ENCODE peak calls at places on chromosomes 4 and X, in ten cellular contexts. O, R, P, H, K, F, N, I, M and Z are unnamed samples.

GRCh38 chrX:72540318-72540717 is 32.3 kb downstream of the HDAC8 start:
- DNase-seq in O (no peak), R (no peak), P (peak), H (no peak), K (no peak), F (peak), N (no peak), I (no peak), M (no peak), Z (peak)

GRCh38 chr4:102789317-102789717 is 28.5 kb upstream of the MANBA start:
- DNase-seq in O (no peak), R (no peak), P (peak), H (no peak), K (no peak), F (peak), N (no peak), I (peak), M (no peak), Z (peak)

GRCh38 chr4:183330841-183331240 is 8.6 kb upstream of the CLDN24 start:
- DNase-seq in O (no peak), R (no peak), P (no peak), H (no peak), K (no peak), F (no peak), N (no peak), I (no peak), M (no peak), Z (no peak)

GRCh38 chr4:141870152-141870551 is 233.8 kb downstream of the IL15 start:
- DNase-seq in O (no peak), R (no peak), P (no peak), H (no peak), K (no peak), F (no peak), N (no peak), I (no peak), M (no peak), Z (no peak)

GRCh38 chr4:158667651-158668198 is 4.0 kb downstream of the C4orf46 start:
- DNase-seq in O (no peak), R (peak), P (no peak), H (no peak), K (no peak), F (peak), N (peak), I (peak), M (peak), Z (peak)

GRCh38 chr4:169184236-169184635 is 86.5 kb downstream of the SH3RF1 start:
- DNase-seq in O (no peak), R (no peak), P (no peak), H (no peak), K (no peak), F (peak), N (no peak), I (no peak), M (no peak), Z (no peak)

GRCh38 chr4:98374643-98375042 is 113.5 kb downstream of the RAP1GDS1 start:
- DNase-seq in O (no peak), R (no peak), P (peak), H (no peak), K (no peak), F (no peak), N (no peak), I (no peak), M (no peak), Z (peak)

GRCh38 chr4:150218447-150218846 is 140.2 kb downstream of the DCLK2 start:
- DNase-seq in O (no peak), R (no peak), P (no peak), H (no peak), K (no peak), F (no peak), N (no peak), I (no peak), M (no peak), Z (no peak)

GRCh38 chr4:99447079-99447478 is 11.9 kb upstream of the ADH7 start:
- DNase-seq in O (no peak), R (no peak), P (peak), H (no peak), K (no peak), F (peak), N (no peak), I (no peak), M (no peak), Z (peak)

GRCh38 chr4:4460759-4461158 is 73.9 kb downstream of the NSG1 start:
- DNase-seq in O (no peak), R (no peak), P (no peak), H (no peak), K (no peak), F (no peak), N (no peak), I (no peak), M (no peak), Z (no peak)

GRCh38 chr4:165129924-165130323 is 17.3 kb upstream of the TMEM192 start:
- DNase-seq in O (no peak), R (no peak), P (no peak), H (no peak), K (no peak), F (no peak), N (no peak), I (no peak), M (no peak), Z (no peak)

GRCh38 chrX:22748093-22748999 is 251.4 kb upstream of the DDX53 start:
- DNase-seq in O (peak), R (peak), P (peak), H (no peak), K (no peak), F (peak), N (peak), I (peak), M (peak), Z (peak)

GRCh38 chr4:128379860-128380259 is 92.2 kb upstream of the PGRMC2 start:
- DNase-seq in O (peak), R (no peak), P (peak), H (no peak), K (no peak), F (peak), N (no peak), I (peak), M (peak), Z (peak)

GRCh38 chrX:3712080-3712869 is 1.2 kb downstream of the PRKX start:
- DNase-seq in O (no peak), R (no peak), P (peak), H (no peak), K (no peak), F (peak), N (peak), I (no peak), M (no peak), Z (peak)

GRCh38 chrX:152245231-152245630 is 106.9 kb upstream of the MAGEA10 start:
- DNase-seq in O (no peak), R (no peak), P (peak), H (no peak), K (no peak), F (peak), N (no peak), I (no peak), M (no peak), Z (no peak)

GRCh38 chrX:48897157-48897620 is 379 bp downstream of the TIMM17B start:
- DNase-seq in O (peak), R (peak), P (peak), H (peak), K (no peak), F (peak), N (no peak), I (peak), M (no peak), Z (peak)

GRCh38 chr4:55524844-55525571 is 21.7 kb downstream of the CLOCK start:
- DNase-seq in O (no peak), R (no peak), P (peak), H (no peak), K (no peak), F (no peak), N (no peak), I (no peak), M (no peak), Z (no peak)

GRCh38 chrX:37405954-37406353 is 56.8 kb downstream of the PRRG1 start:
- DNase-seq in O (no peak), R (no peak), P (peak), H (no peak), K (no peak), F (peak), N (no peak), I (peak), M (no peak), Z (peak)

GRCh38 chr4:11698846-11699590 is 270.3 kb upstream of the HS3ST1 start:
- DNase-seq in O (no peak), R (no peak), P (peak), H (no peak), K (no peak), F (peak), N (no peak), I (no peak), M (no peak), Z (peak)

GRCh38 chr4:114226178-114226577 is 246.7 kb upstream of the ARSJ start:
- DNase-seq in O (no peak), R (no peak), P (no peak), H (no peak), K (no peak), F (no peak), N (no peak), I (no peak), M (no peak), Z (no peak)

GRCh38 chr4:94976371-94977011 is 218.7 kb downstream of the BMPR1B start:
- DNase-seq in O (no peak), R (no peak), P (peak), H (no peak), K (no peak), F (peak), N (no peak), I (peak), M (no peak), Z (peak)

GRCh38 chr4:111016416-111016815 is 393.5 kb upstream of the PITX2 start:
- DNase-seq in O (no peak), R (no peak), P (no peak), H (no peak), K (no peak), F (peak), N (no peak), I (no peak), M (no peak), Z (peak)

GRCh38 chrX:19673334-19674040 is 158.2 kb upstream of the MAP3K15 start:
- DNase-seq in O (peak), R (no peak), P (peak), H (peak), K (no peak), F (peak), N (no peak), I (peak), M (no peak), Z (peak)

GRCh38 chrX:144586756-144587155 is 660.5 kb upstream of the SPANXN1 start:
- DNase-seq in O (no peak), R (no peak), P (peak), H (no peak), K (no peak), F (peak), N (no peak), I (no peak), M (no peak), Z (no peak)

GRCh38 chr4:72326692-72327632 is 242.1 kb downstream of the ADAMTS3 start:
- DNase-seq in O (no peak), R (no peak), P (peak), H (no peak), K (no peak), F (peak), N (no peak), I (no peak), M (peak), Z (peak)

GRCh38 chr4:24141836-24142235 is 252.0 kb upstream of the PPARGC1A start:
- DNase-seq in O (no peak), R (no peak), P (no peak), H (no peak), K (no peak), F (no peak), N (no peak), I (no peak), M (no peak), Z (no peak)

GRCh38 chr4:2570551-2571222 is 34.2 kb downstream of the FAM193A start:
- DNase-seq in O (no peak), R (peak), P (no peak), H (no peak), K (peak), F (no peak), N (no peak), I (no peak), M (peak), Z (no peak)

GRCh38 chr4:55169352-55169959 is 44.1 kb upstream of the KDR start:
- DNase-seq in O (peak), R (no peak), P (no peak), H (no peak), K (no peak), F (peak), N (no peak), I (no peak), M (no peak), Z (no peak)

GRCh38 chrX:154430916-154431315 is 2.4 kb downstream of the ATP6AP1 start:
- DNase-seq in O (no peak), R (no peak), P (no peak), H (no peak), K (no peak), F (no peak), N (no peak), I (no peak), M (no peak), Z (no peak)

GRCh38 chr4:99811850-99812249 is 4.8 kb upstream of the DAPP1 start:
- DNase-seq in O (no peak), R (peak), P (peak), H (no peak), K (peak), F (peak), N (peak), I (no peak), M (peak), Z (peak)

GRCh38 chrX:140157611-140158010 is 192.3 kb upstream of the CXorf66 start:
- DNase-seq in O (no peak), R (no peak), P (peak), H (no peak), K (no peak), F (peak), N (no peak), I (peak), M (no peak), Z (peak)

GRCh38 chrX:132539611-132540010 is 50.8 kb upstream of the MBNL3 start:
- DNase-seq in O (no peak), R (no peak), P (no peak), H (no peak), K (no peak), F (no peak), N (no peak), I (no peak), M (no peak), Z (no peak)